ENCODE peak calls at places on chromosome 4, in six cellular contexts. B is PC-3, N is lower lobe of right lung, J is A549, Z is sigmoid colon, T is thoracic aorta. W is an unnamed sample.

GRCh38 chr4:77023920-77024319 is 51.9 kb downstream of the CCNI start:
- DNase-seq in T (no peak), Z (no peak), J (no peak), N (no peak), B (no peak), W (no peak)

GRCh38 chr4:68831642-68832041 is 15.8 kb downstream of the UGT2B10 start:
- DNase-seq in N (no peak), J (no peak), T (no peak), B (no peak), Z (no peak), W (no peak)

GRCh38 chr4:187972135-187972534 is 23.4 kb upstream of the ZFP42 start:
- DNase-seq in N (no peak), T (no peak), J (no peak), B (no peak), Z (no peak), W (no peak)

GRCh38 chr4:81470456-81471327 is 1.0 kb downstream of the RASGEF1B start:
- DNase-seq in B (peak; percentile 19), Z (peak; percentile 79), T (peak; percentile 25), N (peak; percentile 80), J (no peak), W (no peak)

GRCh38 chr4:25818293-25819240 is 44.2 kb downstream of the SEL1L3 start:
- DNase-seq in T (no peak), Z (no peak), J (no peak), N (no peak), B (peak; percentile 68), W (no peak)

GRCh38 chr4:40669504-40669903 is 39.8 kb upstream of the RBM47 start:
- DNase-seq in J (no peak), T (no peak), Z (no peak), N (no peak), B (no peak), W (no peak)

GRCh38 chr4:133152801-133153526 is 3.9 kb downstream of the PCDH10 start:
- DNase-seq in B (no peak), J (no peak), Z (no peak), N (no peak), T (no peak), W (no peak)

GRCh38 chr4:73753215-73753614 is 12.8 kb downstream of the CXCL8 start:
- DNase-seq in Z (no peak), B (no peak), T (no peak), J (no peak), N (no peak), W (no peak)

GRCh38 chr4:168907119-168907698 is 102.8 kb downstream of the CBR4 start:
- DNase-seq in T (no peak), N (no peak), J (no peak), Z (no peak), B (no peak), W (no peak)

GRCh38 chr4:73133784-73134183 is 64.3 kb upstream of the COX18 start:
- DNase-seq in B (no peak), Z (no peak), T (no peak), N (no peak), J (no peak), W (no peak)

GRCh38 chr4:47836655-47837581 is 949 bp downstream of the CORIN start:
- DNase-seq in Z (peak; percentile 89), T (peak; percentile 20), B (peak; percentile 83), N (peak; percentile 85), J (peak; percentile 74), W (peak; percentile 55)

GRCh38 chr4:110631582-110632505 is 9.0 kb upstream of the PITX2 start:
- DNase-seq in J (peak; percentile 82), T (no peak), Z (peak; percentile 76), B (peak; percentile 80), N (peak; percentile 76), W (peak; percentile 69)

GRCh38 chr4:36255575-36255974 is 11.3 kb upstream of the ARAP2 start:
- DNase-seq in N (no peak), J (no peak), T (no peak), B (no peak), Z (no peak), W (no peak)

GRCh38 chr4:140004580-140005314 is 149.2 kb downstream of the MAML3 start:
- DNase-seq in T (no peak), N (peak; percentile 51), Z (peak; percentile 79), B (peak; percentile 48), J (no peak), W (no peak)

GRCh38 chr4:26322349-26322748 is 1.5 kb downstream of the RBPJ start:
- DNase-seq in J (no peak), T (no peak), N (no peak), B (no peak), Z (no peak), W (no peak)

GRCh38 chr4:186067757-186068385 is 1.1 kb upstream of the TLR3 start:
- DNase-seq in Z (peak; percentile 82), J (peak; percentile 70), B (peak; percentile 58), N (peak; percentile 71), T (no peak), W (peak; percentile 5)

GRCh38 chr4:56134272-56134671 is 185.5 kb downstream of the CEP135 start:
- DNase-seq in T (no peak), N (no peak), Z (no peak), J (no peak), B (no peak), W (peak; percentile 31)

GRCh38 chr4:94653095-94653649 is 104.6 kb upstream of the BMPR1B start:
- DNase-seq in N (no peak), B (no peak), Z (no peak), J (no peak), T (no peak), W (no peak)

GRCh38 chr4:152014280-152014679 is 253.5 kb upstream of the GATB start:
- DNase-seq in T (no peak), Z (no peak), B (no peak), J (no peak), N (no peak), W (no peak)

GRCh38 chr4:3871181-3871852 is 105.1 kb downstream of the ADRA2C start:
- DNase-seq in J (no peak), N (peak; percentile 31), T (no peak), Z (peak; percentile 56), B (no peak), W (no peak)

GRCh38 chr4:91830681-91831395 is 472.9 kb upstream of the GRID2 start:
- DNase-seq in B (no peak), Z (no peak), J (no peak), N (no peak), T (no peak), W (no peak)

GRCh38 chr4:182973421-182974340 is 56.5 kb upstream of the DCTD start:
- DNase-seq in B (peak; percentile 5), T (no peak), N (no peak), Z (no peak), J (no peak), W (no peak)

GRCh38 chr4:177119021-177119461 is 190.6 kb upstream of the NEIL3 start:
- DNase-seq in N (no peak), Z (no peak), J (no peak), B (no peak), T (no peak), W (peak; percentile 11)

GRCh38 chr4:129138762-129139496 is 43.0 kb downstream of the C4orf33 start:
- DNase-seq in T (no peak), N (no peak), B (peak; percentile 67), Z (no peak), J (no peak), W (no peak)

GRCh38 chr4:128384765-128385164 is 97.2 kb upstream of the PGRMC2 start:
- DNase-seq in Z (no peak), J (no peak), B (no peak), T (no peak), N (no peak), W (no peak)

GRCh38 chr4:121784975-121785374 is 16.1 kb upstream of the EXOSC9 start:
- DNase-seq in J (peak; percentile 73), B (peak; percentile 77), Z (peak; percentile 67), T (no peak), N (no peak), W (peak; percentile 98)

GRCh38 chr4:159284733-159285132 is 181.9 kb downstream of the RAPGEF2 start:
- DNase-seq in T (no peak), Z (no peak), J (no peak), B (no peak), N (no peak), W (no peak)

GRCh38 chr4:174152717-174153466 is 130.6 kb downstream of the FBXO8 start:
- DNase-seq in J (no peak), T (no peak), B (no peak), Z (no peak), N (no peak), W (no peak)

GRCh38 chr4:15001248-15001824 is 945 bp upstream of the CPEB2 start:
- DNase-seq in B (peak; percentile 53), J (peak; percentile 79), T (peak; percentile 69), N (peak; percentile 80), Z (peak; percentile 92), W (peak; percentile 89)

GRCh38 chr4:122703868-122704267 is 28.6 kb upstream of the BBS12 start:
- DNase-seq in Z (no peak), J (no peak), T (no peak), N (no peak), B (no peak), W (no peak)

GRCh38 chr4:172232966-172233365 is 419.8 kb downstream of the GALNTL6 start:
- DNase-seq in J (peak; percentile 4), N (no peak), T (no peak), Z (no peak), B (no peak), W (no peak)
- TF ChIP-seq CTCF in J (no peak), N (no peak), T (no peak), Z (no peak), B (no peak), W (peak; percentile 20)

GRCh38 chr4:7821245-7822165 is 118.2 kb downstream of the AFAP1 start:
- DNase-seq in Z (peak; percentile 70), T (no peak), J (no peak), N (no peak), B (no peak), W (no peak)
- H3K4me3 ChIP-seq in Z (no peak overlapping the region), T (no peak overlapping the region), J (no peak overlapping the region), N (no peak overlapping the region), B (no peak overlapping the region), W (no peak overlapping the region)

GRCh38 chr4:97912151-97912550 is 231.1 kb downstream of the STPG2 start:
- DNase-seq in T (no peak), N (no peak), J (no peak), Z (no peak), B (no peak), W (no peak)

GRCh38 chr4:97911236-97911906 is 231.9 kb downstream of the STPG2 start:
- DNase-seq in Z (no peak), N (no peak), B (no peak), J (no peak), T (no peak), W (no peak)

DNA sequence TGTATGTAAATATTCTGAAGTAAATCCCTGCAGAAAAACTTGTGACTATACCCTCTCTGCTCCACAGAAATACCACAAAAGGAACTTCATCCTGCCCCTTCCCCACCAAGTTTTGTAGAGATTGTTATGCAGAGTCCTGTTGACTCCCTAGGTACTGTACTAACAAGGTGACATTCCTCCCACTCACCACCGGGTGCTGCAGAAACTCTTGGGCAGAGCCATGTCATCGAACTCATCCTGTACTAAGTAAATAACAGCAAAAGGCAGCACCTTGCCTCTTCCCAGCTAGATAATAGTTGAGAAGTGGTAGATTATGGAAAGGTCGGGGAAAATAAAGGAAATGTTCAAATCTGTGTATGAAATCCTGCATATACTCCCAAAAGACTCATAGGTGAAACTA is 233.3 kb downstream of the STPG2 start:
- DNase-seq in Z (no peak), B (peak; percentile 60), J (peak; percentile 10), N (no peak), T (no peak), W (no peak)
- TF ChIP-seq CTCF in Z (no peak), B (peak; percentile 60), J (no peak), N (no peak), T (no peak), W (peak; percentile 11)

GRCh38 chr4:54233128-54233696 is 4.1 kb downstream of the PDGFRA start:
- DNase-seq in B (peak; percentile 93), J (peak; percentile 84), T (no peak), N (peak; percentile 87), Z (peak; percentile 90), W (peak; percentile 68)
- H3K4me3 ChIP-seq in B (peak overlapping the region; percentile 67), J (peak overlapping the region; percentile 52), T (peak overlapping the region; percentile 91), N (peak overlapping the region; percentile 59), Z (peak overlapping the region; percentile 44), W (peak overlapping the region; percentile 69)

W was measured in astrocyte of the cerebellum.